ENCODE peak calls at places on chromosomes 11 and 22, in five cellular contexts. T, B, A, R and P are unnamed samples.

GRCh38 chr11:73139476-73140198 is 2.5 kb downstream of the FCHSD2 start:
- DNase-seq in T (peak; percentile 72), R (no peak), B (peak; percentile 22), A (no peak), P (peak; percentile 40)

GRCh38 chr22:39148727-39149535 is 3.5 kb downstream of the CBX7 start:
- DNase-seq in T (no peak), A (peak; percentile 22), R (no peak), B (no peak), P (no peak)

GRCh38 chr22:41910599-41911291 is 4.1 kb downstream of the SHISA8 start:
- DNase-seq in R (peak; percentile 28), A (peak; percentile 38), B (peak; percentile 10), T (no peak), P (peak; percentile 67)

GRCh38 chr11:116648229-116649174 is 124.3 kb downstream of the BUD13 start:
- DNase-seq in A (no peak), T (no peak), R (no peak), B (no peak), P (no peak)

GRCh38 chr22:26777402-26777801 is 120.0 kb downstream of the MIAT start:
- DNase-seq in T (no peak), R (peak; percentile 12), B (peak; percentile 59), A (no peak), P (peak; percentile 81)

GRCh38 chr11:12159351-12160099 is 49.1 kb downstream of the MICAL2 start:
- DNase-seq in R (no peak), T (no peak), B (peak; percentile 94), A (peak; percentile 59), P (peak; percentile 93)

GRCh38 chr11:99080154-99080553 is 59.4 kb downstream of the CNTN5 start:
- DNase-seq in A (no peak), B (no peak), T (no peak), R (no peak), P (no peak)

GRCh38 chr22:28369849-28370248 is 309.8 kb downstream of the TTC28 start:
- DNase-seq in A (no peak), R (no peak), B (no peak), T (no peak), P (peak; percentile 1)

GRCh38 chr11:38593649-38594048 is 1995.6 kb upstream of the RAG2 start:
- DNase-seq in B (peak; percentile 84), T (no peak), A (no peak), R (no peak), P (no peak)

GRCh38 chr22:41772645-41773044 is 27.8 kb upstream of the CCDC134 start:
- DNase-seq in R (peak; percentile 26), T (peak; percentile 25), A (no peak), B (no peak), P (peak; percentile 35)

GRCh38 chr11:19670030-19670761 is 42.4 kb upstream of the NAV2 start:
- DNase-seq in A (peak; percentile 25), T (no peak), R (no peak), B (peak; percentile 60), P (peak; percentile 89)

GRCh38 chr11:2833051-2833937 is 52.3 kb downstream of the CDKN1C start:
- DNase-seq in R (no peak), B (no peak), T (no peak), A (no peak), P (no peak)

GRCh38 chr11:19242184-19242932 is 1.6 kb upstream of the E2F8 start:
- DNase-seq in R (no peak), T (no peak), B (no peak), A (peak; percentile 35), P (peak; percentile 58)

DNA sequence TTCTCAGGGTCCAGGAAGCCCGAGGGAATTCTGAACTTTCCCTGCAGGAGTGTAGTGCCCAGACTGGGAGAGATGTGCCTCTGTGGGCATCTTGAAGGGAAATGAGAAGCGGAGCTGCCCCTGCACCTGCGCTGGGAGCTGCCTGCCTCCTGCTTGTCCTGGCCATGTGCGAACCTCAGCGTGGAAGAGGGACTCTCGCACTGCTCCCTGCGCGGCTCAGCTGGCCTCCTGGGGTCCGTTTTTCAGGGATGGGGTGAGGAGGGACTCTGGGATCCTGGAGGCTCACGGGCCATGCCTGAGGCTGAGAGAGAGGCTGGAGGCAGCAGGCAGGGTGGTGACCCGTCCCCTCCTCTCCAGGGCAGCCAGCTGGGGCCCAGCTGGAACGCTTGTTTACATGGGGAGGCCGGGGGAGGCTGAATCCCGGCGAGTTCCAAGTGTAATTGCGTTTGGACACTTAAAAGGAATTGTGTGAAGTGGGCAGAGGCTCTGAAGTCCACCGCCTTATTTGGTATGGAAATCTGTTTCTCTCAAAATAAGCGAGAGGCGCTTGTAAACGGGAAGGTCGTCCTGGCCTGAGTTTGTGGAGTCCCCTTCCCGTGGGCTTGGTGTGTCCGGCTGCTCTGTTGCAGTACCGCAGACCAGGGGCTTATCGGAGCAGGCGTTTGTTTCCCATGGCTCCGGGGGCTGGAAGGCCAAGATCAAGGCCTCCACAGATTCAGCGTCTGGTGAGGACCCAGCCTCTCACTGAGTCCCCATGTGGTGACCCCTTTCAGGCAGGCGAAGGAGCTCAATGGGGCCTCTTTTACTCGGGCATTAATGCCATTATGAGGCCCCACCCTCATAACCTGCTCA is 1.3 kb upstream of the MRGPRF start:
- DNase-seq in R (no peak), A (peak; percentile 75), T (peak; percentile 13), B (peak; percentile 20), P (peak; percentile 11)
- TF ChIP-seq EZH2 in R (no peak), A (no peak), T (no peak), B (no peak), P (no peak)

DNA sequence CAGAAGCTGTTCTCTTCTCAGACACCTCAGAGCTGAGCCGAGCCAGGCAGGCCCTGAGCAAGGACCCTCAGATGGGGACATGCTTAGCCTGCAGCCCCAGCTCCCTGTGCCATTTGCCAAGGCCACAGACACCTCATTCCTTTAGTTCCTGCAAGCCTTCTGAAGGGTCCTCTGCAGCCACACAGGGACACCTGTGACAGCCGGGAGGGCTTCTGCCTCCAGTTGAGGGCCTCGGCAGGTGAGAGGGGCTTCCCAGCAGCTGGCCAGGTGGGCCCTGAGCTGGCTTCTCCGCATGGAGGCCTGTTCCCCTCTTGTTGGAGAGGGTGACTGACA is 18.2 kb downstream of the INCENP start:
- DNase-seq in R (no peak), T (no peak), A (no peak), B (no peak), P (no peak)
- H3K27ac ChIP-seq in R (no peak overlapping the region), T (no peak overlapping the region), A (no peak overlapping the region), B (no peak overlapping the region), P (no peak overlapping the region)

DNA sequence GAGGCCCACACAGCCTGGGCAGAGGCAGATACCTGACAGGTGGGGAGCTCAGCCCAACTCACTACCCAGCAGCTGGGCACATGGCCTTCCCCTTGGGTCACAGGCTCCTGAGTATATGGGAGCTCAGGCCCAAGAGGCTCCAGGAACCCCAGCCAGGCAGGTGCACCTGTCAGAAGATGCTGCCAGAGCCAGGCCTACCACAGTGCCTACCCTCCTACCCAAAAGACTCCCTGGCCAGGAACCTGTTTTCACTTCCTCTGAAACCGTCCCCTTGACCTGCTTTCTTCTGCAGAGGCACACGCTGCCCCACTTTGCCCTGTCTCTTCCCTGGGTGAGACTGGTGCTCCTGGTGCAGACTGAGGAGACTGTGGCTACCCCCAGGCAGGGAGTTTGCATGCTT is 2.9 kb downstream of the CHID1 start:
- DNase-seq in A (no peak), R (no peak), T (no peak), B (no peak), P (no peak)
- H3K4me2 ChIP-seq in A (no peak overlapping the region), R (no peak overlapping the region), T (no peak overlapping the region), B (no peak overlapping the region), P (no peak overlapping the region)

DNA sequence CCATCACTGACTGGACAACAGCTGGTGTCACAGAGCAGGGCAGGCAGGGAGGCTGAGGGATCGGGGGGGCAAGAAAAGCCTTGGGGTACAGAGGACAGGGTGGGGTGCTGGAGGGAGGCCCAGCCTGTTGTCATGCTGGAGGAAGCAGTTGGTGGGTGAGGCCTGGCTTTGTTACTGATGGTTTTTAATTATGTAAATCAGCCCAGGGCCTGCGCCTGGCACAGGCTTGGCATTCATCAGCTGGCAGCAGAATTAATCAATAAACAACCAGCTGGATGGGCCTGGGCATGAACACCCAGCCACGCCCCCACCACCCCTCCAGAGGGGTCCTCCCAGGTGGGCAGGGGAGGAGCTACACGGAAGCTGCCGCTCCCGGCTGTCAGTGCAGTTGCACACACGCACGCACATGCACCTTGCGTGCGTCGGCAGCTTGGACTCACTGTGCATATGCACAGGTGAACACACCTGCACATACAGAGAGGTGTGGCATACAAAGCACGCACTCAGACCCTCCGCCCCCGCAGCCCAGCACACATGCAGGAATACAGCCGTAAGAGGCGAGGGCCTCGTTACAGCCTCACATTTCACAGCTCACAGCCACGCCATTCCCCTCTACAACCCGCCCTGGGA is 21.4 kb upstream of the ELFN2 start:
- DNase-seq in T (no peak), R (no peak), A (no peak), B (no peak), P (no peak)
- TF ChIP-seq EZH2 in T (no peak), R (no peak), A (no peak), B (no peak), P (no peak)

DNA sequence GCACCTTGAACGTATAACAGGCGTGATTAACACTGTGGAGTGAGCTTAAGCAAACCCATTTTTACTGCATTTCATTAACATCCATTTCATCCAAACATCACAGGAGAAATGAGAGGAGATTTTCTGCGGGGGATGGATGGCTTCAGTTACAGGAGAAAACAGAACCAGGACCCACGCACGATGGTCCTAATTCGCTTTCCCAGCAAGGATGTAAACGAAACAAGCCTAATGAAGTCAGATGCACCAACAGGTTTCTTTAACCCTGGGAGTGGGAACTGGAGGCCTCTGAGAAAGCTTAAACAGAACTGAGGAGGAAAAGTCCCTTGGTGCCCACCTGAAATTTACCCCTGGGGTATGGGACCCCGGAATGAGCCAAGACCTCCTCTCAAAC is 2.7 kb downstream of the CADM1 start:
- DNase-seq in R (no peak), A (no peak), T (no peak), B (no peak), P (no peak)
- H3K27ac ChIP-seq in R (no peak overlapping the region), A (no peak overlapping the region), T (peak overlapping the region; percentile 67), B (no peak overlapping the region), P (no peak overlapping the region)

DNA sequence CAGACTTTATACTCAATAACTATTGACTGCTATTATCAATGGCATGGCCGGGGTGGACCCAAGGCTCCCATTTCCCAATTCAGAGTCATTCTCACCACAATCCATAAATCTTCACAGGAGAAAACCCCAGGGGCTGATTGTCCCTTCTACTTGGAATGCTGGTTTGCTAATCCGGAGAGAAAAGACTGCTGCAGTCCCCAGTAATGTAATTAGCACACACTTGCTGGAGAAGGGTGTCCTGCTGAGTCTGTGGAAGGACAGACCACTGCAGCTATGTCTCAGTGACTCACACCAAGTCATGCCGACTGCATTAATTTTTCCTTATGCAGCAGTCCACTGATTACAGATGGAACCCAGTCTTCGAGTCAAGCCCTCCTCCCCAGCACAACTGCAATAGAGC is 5.9 kb upstream of the ETS1 start:
- DNase-seq in B (peak; percentile 88), T (no peak), A (no peak), R (no peak), P (peak; percentile 72)
- H3K4me2 ChIP-seq in B (no peak overlapping the region), T (no peak overlapping the region), A (no peak overlapping the region), R (no peak overlapping the region), P (peak overlapping the region; percentile 8)

DNA sequence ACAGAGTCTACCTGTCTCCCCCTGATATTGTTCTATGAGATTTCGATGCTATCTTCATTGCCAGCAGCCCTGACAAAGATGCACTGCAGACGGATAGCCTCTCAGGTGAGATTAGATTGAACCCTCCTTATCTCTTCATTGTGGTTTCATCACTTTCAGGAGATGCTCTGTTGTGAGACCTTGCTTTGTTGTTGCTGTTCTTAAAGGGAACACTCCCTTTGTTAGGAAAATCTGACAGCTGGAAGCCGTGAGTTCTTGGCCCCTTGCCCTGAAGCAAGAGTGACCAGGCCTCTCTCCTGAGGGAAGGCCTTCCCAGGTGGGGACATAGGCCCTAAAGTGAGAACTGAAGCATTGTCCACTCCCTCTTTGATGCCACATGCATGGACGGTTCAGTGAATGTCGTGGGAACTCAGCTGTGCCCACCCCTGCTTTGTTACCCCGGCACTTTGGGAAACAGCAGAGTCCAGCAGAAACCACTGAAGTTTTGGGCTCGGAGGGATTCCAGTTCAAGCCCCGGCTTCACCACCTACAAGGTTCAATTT is 976.1 kb downstream of the TBC1D22A start:
- DNase-seq in A (no peak), T (no peak), B (no peak), R (no peak), P (no peak)
- TF ChIP-seq EZH2 in A (no peak), T (no peak), B (no peak), R (no peak), P (no peak)